ENCODE peak calls at places on chromosomes 7 and 10, in five cellular contexts. V is right cardiac atrium, L is AG09309, P is RCC 7860, O is substantia nigra. E is an unnamed sample.

GRCh38 chr10:821322-821721 is 110.2 kb downstream of the LARP4B start:
- DNase-seq in V (no peak), L (peak), P (no peak), O (no peak), E (no peak)

GRCh38 chr10:60798031-60798430 is 19.8 kb downstream of the CDK1 start:
- DNase-seq in V (no peak), L (no peak), P (peak), O (no peak), E (no peak)

GRCh38 chr7:103797647-103798307 is 191.7 kb downstream of the RELN start:
- DNase-seq in V (no peak), L (no peak), P (no peak), O (no peak), E (no peak)

GRCh38 chr10:71572962-71573361 is 146.6 kb downstream of the C10orf105 start:
- DNase-seq in V (no peak), L (no peak), P (no peak), O (no peak), E (no peak)

GRCh38 chr10:124128811-124129145 is 35.4 kb upstream of the CHST15 start:
- DNase-seq in V (no peak), L (no peak), P (no peak), O (no peak), E (no peak)

GRCh38 chr10:105974803-105975456 is 1189.6 kb downstream of the SORCS1 start:
- DNase-seq in V (peak), L (no peak), P (no peak), O (no peak), E (no peak)

GRCh38 chr10:12667006-12667405 is 317.7 kb downstream of the CAMK1D start:
- DNase-seq in V (no peak), L (no peak), P (no peak), O (no peak), E (no peak)

GRCh38 chr7:74462707-74463100 is 9.0 kb downstream of the GTF2IRD1 start:
- DNase-seq in V (peak), L (no peak), P (no peak), O (no peak), E (no peak)